ENCODE peak calls at places on chromosome X, in five cellular contexts. One of them, this sample, is unnamed.

GRCh38 chrX:152638443-152638904 is 779 bp downstream of the GABRQ start:
- DNase-seq in K562: no peak
- DNase-seq in hepatocyte: no peak
- DNase-seq in endothelial cell of umbilical vein: no peak
- DNase-seq in fibroblast of lung: no peak
- DNase-seq in this sample: no peak

GRCh38 chrX:103155201-103155600 is 59.7 kb upstream of the BEX4 start:
- DNase-seq in K562: no peak
- DNase-seq in hepatocyte: no peak
- DNase-seq in endothelial cell of umbilical vein: no peak
- DNase-seq in fibroblast of lung: no peak
- DNase-seq in this sample: no peak

GRCh38 chrX:153634832-153635231 is 12.2 kb upstream of the DUSP9 start:
- DNase-seq in K562: no peak
- DNase-seq in hepatocyte: peak
- DNase-seq in endothelial cell of umbilical vein: no peak
- DNase-seq in fibroblast of lung: no peak
- DNase-seq in this sample: no peak

GRCh38 chrX:47189906-47190305 is 3.7 kb upstream of the UBA1 start:
- DNase-seq in K562: no peak
- DNase-seq in hepatocyte: no peak
- DNase-seq in endothelial cell of umbilical vein: no peak
- DNase-seq in fibroblast of lung: no peak
- DNase-seq in this sample: no peak

GRCh38 chrX:112512509-112512908 is 167.2 kb downstream of the LHFPL1 start:
- DNase-seq in K562: no peak
- DNase-seq in hepatocyte: no peak
- DNase-seq in endothelial cell of umbilical vein: no peak
- DNase-seq in fibroblast of lung: no peak
- DNase-seq in this sample: no peak

GRCh38 chrX:9315086-9315485 is 149.8 kb upstream of the TBL1X start:
- DNase-seq in K562: no peak
- DNase-seq in hepatocyte: no peak
- DNase-seq in endothelial cell of umbilical vein: no peak
- DNase-seq in fibroblast of lung: peak
- DNase-seq in this sample: no peak

GRCh38 chrX:6917666-6918065 is 229.8 kb upstream of the STS start:
- DNase-seq in K562: no peak
- DNase-seq in hepatocyte: no peak
- DNase-seq in endothelial cell of umbilical vein: no peak
- DNase-seq in fibroblast of lung: no peak
- DNase-seq in this sample: no peak

GRCh38 chrX:138709886-138710285 is 1.6 kb downstream of the FGF13 start:
- DNase-seq in K562: no peak
- DNase-seq in hepatocyte: peak
- DNase-seq in endothelial cell of umbilical vein: no peak
- DNase-seq in fibroblast of lung: peak
- DNase-seq in this sample: no peak

GRCh38 chrX:12579311-12579710 is 211.9 kb upstream of the PRPS2 start:
- DNase-seq in K562: no peak
- DNase-seq in hepatocyte: no peak
- DNase-seq in endothelial cell of umbilical vein: no peak
- DNase-seq in fibroblast of lung: no peak
- DNase-seq in this sample: no peak

GRCh38 chrX:40402771-40403533 is 177.8 kb upstream of the ATP6AP2 start:
- DNase-seq in K562: peak
- DNase-seq in hepatocyte: peak
- DNase-seq in endothelial cell of umbilical vein: no peak
- DNase-seq in fibroblast of lung: peak
- DNase-seq in this sample: no peak

GRCh38 chrX:7108995-7109634 is 38.4 kb upstream of the STS start:
- DNase-seq in K562: no peak
- DNase-seq in hepatocyte: no peak
- DNase-seq in endothelial cell of umbilical vein: peak
- DNase-seq in fibroblast of lung: peak
- DNase-seq in this sample: no peak

GRCh38 chrX:136674270-136674986 is 26.5 kb downstream of the CD40LG start:
- DNase-seq in K562: no peak
- DNase-seq in hepatocyte: no peak
- DNase-seq in endothelial cell of umbilical vein: no peak
- DNase-seq in fibroblast of lung: no peak
- DNase-seq in this sample: no peak

GRCh38 chrX:75603833-75604232 is 81.0 kb upstream of the ZDHHC15 start:
- DNase-seq in K562: peak
- DNase-seq in hepatocyte: peak
- DNase-seq in endothelial cell of umbilical vein: peak
- DNase-seq in fibroblast of lung: peak
- DNase-seq in this sample: no peak

GRCh38 chrX:49999048-49999447 is 76.7 kb downstream of the CLCN5 start:
- DNase-seq in K562: no peak
- DNase-seq in hepatocyte: no peak
- DNase-seq in endothelial cell of umbilical vein: no peak
- DNase-seq in fibroblast of lung: peak
- DNase-seq in this sample: no peak

DNA sequence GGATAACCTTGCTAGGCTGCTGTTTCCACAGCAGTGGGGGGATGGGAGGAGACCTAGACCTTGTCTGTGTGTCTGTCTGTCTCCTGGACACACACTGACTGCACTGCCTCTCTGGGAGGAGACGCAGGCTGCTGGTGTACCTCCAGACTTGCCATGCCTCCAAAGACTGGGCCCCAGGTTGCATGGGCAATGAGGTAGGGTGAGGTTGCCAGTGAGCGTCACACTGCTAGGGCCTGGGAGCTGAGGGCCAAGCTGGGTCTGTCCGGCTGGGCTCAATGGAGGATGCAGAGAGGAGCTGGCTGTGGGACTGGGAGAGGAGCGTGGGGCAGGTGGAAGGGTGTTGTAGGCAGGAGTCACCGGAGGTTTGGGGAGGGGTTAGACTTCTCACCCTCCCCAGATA is 16.6 kb downstream of the MAGED2 start:
- DNase-seq in K562: no peak
- DNase-seq in hepatocyte: no peak
- DNase-seq in endothelial cell of umbilical vein: no peak
- DNase-seq in fibroblast of lung: no peak
- DNase-seq in this sample: no peak
- H3K27ac ChIP-seq in K562: no peak
- H3K27ac ChIP-seq in hepatocyte: no peak
- H3K27ac ChIP-seq in endothelial cell of umbilical vein: no peak
- H3K27ac ChIP-seq in fibroblast of lung: no peak
- H3K27ac ChIP-seq in this sample: no peak

GRCh38 chrX:100478714-100479113 is 68.6 kb upstream of the PCDH19 start:
- DNase-seq in K562: no peak
- DNase-seq in hepatocyte: no peak
- DNase-seq in endothelial cell of umbilical vein: no peak
- DNase-seq in fibroblast of lung: no peak
- DNase-seq in this sample: no peak

GRCh38 chrX:100477468-100477867 is 67.4 kb upstream of the PCDH19 start:
- DNase-seq in K562: no peak
- DNase-seq in hepatocyte: no peak
- DNase-seq in endothelial cell of umbilical vein: no peak
- DNase-seq in fibroblast of lung: no peak
- DNase-seq in this sample: no peak

GRCh38 chrX:100477949-100478348 is 67.9 kb upstream of the PCDH19 start:
- DNase-seq in K562: no peak
- DNase-seq in hepatocyte: no peak
- DNase-seq in endothelial cell of umbilical vein: no peak
- DNase-seq in fibroblast of lung: no peak
- DNase-seq in this sample: no peak

GRCh38 chrX:100484971-100485370 is 74.9 kb upstream of the PCDH19 start:
- DNase-seq in K562: no peak
- DNase-seq in hepatocyte: no peak
- DNase-seq in endothelial cell of umbilical vein: no peak
- DNase-seq in fibroblast of lung: no peak
- DNase-seq in this sample: no peak

DNA sequence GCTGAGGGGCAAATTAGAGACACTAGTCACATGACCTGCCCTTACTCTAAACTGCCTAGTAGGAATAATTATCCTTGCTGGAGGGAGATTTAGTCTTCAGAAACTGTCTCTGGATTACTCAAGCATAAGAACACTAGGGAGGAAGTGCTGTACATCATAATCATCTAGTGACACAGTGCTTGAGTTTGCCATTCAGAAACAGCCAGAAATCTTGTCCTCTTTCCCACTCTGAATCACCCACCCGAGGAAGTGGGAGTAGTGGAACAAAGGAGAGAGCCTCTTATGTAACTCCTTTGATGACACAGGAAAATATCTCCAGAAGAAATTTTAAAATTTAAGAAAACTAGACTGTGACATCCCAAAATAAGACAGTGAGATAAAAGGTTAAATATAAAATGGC is 69.3 kb upstream of the PCDH19 start:
- DNase-seq in K562: no peak
- DNase-seq in hepatocyte: no peak
- DNase-seq in endothelial cell of umbilical vein: no peak
- DNase-seq in fibroblast of lung: no peak
- DNase-seq in this sample: no peak
- TF ChIP-seq EZH2 in K562: no peak
- TF ChIP-seq EZH2 in hepatocyte: no peak
- TF ChIP-seq EZH2 in endothelial cell of umbilical vein: no peak
- TF ChIP-seq EZH2 in fibroblast of lung: no peak
- TF ChIP-seq EZH2 in this sample: no peak

DNA sequence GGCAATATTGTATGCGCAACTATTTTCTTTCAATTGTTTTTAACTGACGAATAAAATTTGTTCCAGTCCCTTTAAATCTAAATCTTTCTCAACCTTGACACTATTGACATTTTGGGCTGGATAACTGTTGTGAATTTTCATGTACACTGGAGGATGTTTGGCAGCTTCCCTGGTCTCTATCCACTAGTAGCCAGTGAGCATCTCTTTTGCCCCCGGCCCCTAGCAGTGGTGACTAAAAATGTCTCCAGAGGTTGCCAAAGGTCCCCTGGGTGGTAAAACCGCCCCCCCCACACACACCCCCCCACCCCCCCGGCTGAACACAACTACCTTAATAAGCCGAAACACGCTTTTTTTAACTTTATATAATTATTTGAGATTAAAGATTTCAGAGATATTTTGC is 514 bp downstream of the FANCB start:
- DNase-seq in K562: peak
- DNase-seq in hepatocyte: no peak
- DNase-seq in endothelial cell of umbilical vein: no peak
- DNase-seq in fibroblast of lung: no peak
- DNase-seq in this sample: no peak
- H3K27ac ChIP-seq in K562: peak
- H3K27ac ChIP-seq in hepatocyte: no peak
- H3K27ac ChIP-seq in endothelial cell of umbilical vein: peak
- H3K27ac ChIP-seq in fibroblast of lung: peak
- H3K27ac ChIP-seq in this sample: no peak

DNA sequence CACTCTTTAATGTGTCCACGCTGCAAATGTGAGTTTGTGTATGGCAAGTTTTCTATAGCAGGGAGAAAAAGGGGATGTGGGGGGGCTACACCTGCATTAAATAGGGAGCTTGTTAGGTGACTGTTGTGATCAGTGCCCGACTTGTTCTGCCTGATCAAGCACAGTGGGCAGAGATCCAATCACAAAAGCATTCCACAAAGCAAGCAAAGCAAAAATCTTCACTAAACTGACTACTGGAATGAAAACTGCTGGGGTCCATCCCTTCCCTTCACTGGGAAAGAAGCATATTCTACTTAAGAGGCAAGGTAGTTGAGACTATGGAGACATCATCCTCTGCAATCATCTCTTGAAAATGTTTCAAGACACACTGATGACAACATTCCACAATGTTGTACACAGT is 5.2 kb downstream of the IRS4 start:
- DNase-seq in K562: no peak
- DNase-seq in hepatocyte: no peak
- DNase-seq in endothelial cell of umbilical vein: no peak
- DNase-seq in fibroblast of lung: no peak
- DNase-seq in this sample: no peak
- TF ChIP-seq EZH2 in K562: no peak
- TF ChIP-seq EZH2 in hepatocyte: no peak
- TF ChIP-seq EZH2 in endothelial cell of umbilical vein: no peak
- TF ChIP-seq EZH2 in fibroblast of lung: no peak
- TF ChIP-seq EZH2 in this sample: no peak

DNA sequence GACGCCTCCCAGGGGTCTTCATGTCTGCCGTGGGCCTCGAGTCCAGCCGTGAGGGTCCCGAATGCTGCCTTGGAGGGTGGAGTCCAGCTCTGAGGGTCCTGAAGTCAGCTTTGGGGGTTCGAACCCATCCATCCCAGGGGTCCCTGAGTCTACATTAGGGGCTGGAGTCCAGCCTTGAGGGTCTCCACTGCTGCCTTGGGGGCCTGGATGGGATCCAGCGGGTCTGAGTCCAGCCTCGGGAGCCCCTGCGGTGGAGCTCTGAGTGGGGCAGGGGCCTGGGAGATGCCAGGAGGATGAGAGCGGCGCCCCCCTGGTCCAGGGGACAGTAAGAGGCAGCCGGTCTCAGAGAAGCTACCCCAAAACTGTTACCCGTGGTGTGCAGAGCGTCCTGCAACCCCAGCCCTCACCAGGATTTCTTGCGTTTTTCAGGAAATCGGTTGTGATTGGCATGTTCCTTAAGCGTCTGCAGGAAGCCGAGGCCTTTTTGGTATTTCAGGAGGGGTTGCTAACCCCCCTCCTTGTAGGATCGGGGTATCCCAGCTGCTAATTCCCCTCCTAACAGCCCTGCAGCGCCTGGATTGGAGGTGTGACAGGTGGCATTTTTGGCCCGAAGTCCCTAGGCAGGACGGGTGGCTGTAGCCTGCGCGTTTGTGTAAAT is 1.7 kb upstream of the GTPBP6 start:
- DNase-seq in K562: no peak
- DNase-seq in hepatocyte: no peak
- DNase-seq in endothelial cell of umbilical vein: peak
- DNase-seq in fibroblast of lung: peak
- DNase-seq in this sample: no peak
- H3K27ac ChIP-seq in K562: peak
- H3K27ac ChIP-seq in hepatocyte: no peak
- H3K27ac ChIP-seq in endothelial cell of umbilical vein: peak
- H3K27ac ChIP-seq in fibroblast of lung: peak
- H3K27ac ChIP-seq in this sample: no peak